ENCODE peak calls at places on chromosomes 12 and 14, in four cellular contexts. Q is right atrium auricular region, A is WERI-Rb-1, V is AG04450. J is an unnamed sample.

GRCh38 chr12:109358154-109358869 is 10.6 kb downstream of the MYO1H start:
- DNase-seq in Q (no peak), A (no peak), V (no peak), J (no peak)

GRCh38 chr14:76381817-76382494 is 6.0 kb downstream of the ESRRB start:
- DNase-seq in Q (no peak), A (no peak), V (no peak), J (no peak)

GRCh38 chr14:23356036-23356435 is 3.3 kb upstream of the SLC22A17 start:
- DNase-seq in Q (peak; percentile 40), A (no peak), V (no peak), J (no peak)

GRCh38 chr14:74524076-74524812 is 30.7 kb downstream of the ISCA2 start:
- DNase-seq in Q (no peak), A (no peak), V (no peak), J (no peak)

GRCh38 chr14:68649461-68650189 is 143.2 kb downstream of the ZFP36L1 start:
- DNase-seq in Q (no peak), A (no peak), V (no peak), J (peak; percentile 17)

GRCh38 chr12:4934651-4935050 is 24.9 kb downstream of the KCNA1 start:
- DNase-seq in Q (no peak), A (no peak), V (no peak), J (no peak)

GRCh38 chr14:101372894-101373640 is 188.2 kb upstream of the DIO3 start:
- DNase-seq in Q (no peak), A (no peak), V (no peak), J (no peak)

GRCh38 chr12:13090054-13090453 is 13.4 kb downstream of the GSG1 start:
- DNase-seq in Q (no peak), A (no peak), V (no peak), J (no peak)

GRCh38 chr12:45615268-45615667 is 114.2 kb upstream of the ARID2 start:
- DNase-seq in Q (no peak), A (no peak), V (peak; percentile 27), J (no peak)

GRCh38 chr12:94304566-94305061 is 155.1 kb downstream of the CEP83 start:
- DNase-seq in Q (no peak), A (no peak), V (peak; percentile 30), J (peak; percentile 89)

GRCh38 chr12:130504110-130504835 is 166.6 kb downstream of the PIWIL1 start:
- DNase-seq in Q (no peak), A (peak; percentile 63), V (no peak), J (no peak)

GRCh38 chr12:77837876-77838291 is 7.2 kb downstream of the NAV3 start:
- DNase-seq in Q (no peak), A (no peak), V (no peak), J (no peak)

GRCh38 chr12:3752096-3752709 is 706 bp downstream of the CRACR2A start:
- DNase-seq in Q (no peak), A (no peak), V (no peak), J (peak; percentile 45)

GRCh38 chr14:59362533-59362932 is 102.6 kb downstream of the GPR135 start:
- DNase-seq in Q (no peak), A (no peak), V (no peak), J (no peak)

GRCh38 chr12:31560516-31560915 is 30.4 kb downstream of the DENND5B start:
- DNase-seq in Q (no peak), A (no peak), V (no peak), J (no peak)

GRCh38 chr12:27542628-27543027 is 18.6 kb downstream of the PPFIBP1 start:
- DNase-seq in Q (no peak), A (no peak), V (peak; percentile 87), J (no peak)

GRCh38 chr14:71556730-71557129 is 375.5 kb upstream of the RGS6 start:
- DNase-seq in Q (no peak), A (no peak), V (no peak), J (no peak)

GRCh38 chr12:88167384-88167783 is 25.3 kb downstream of the TMTC3 start:
- DNase-seq in Q (no peak), A (no peak), V (no peak), J (no peak)

GRCh38 chr14:64673748-64674147 is 30.5 kb upstream of the PLEKHG3 start:
- DNase-seq in Q (no peak), A (no peak), V (no peak), J (no peak)

GRCh38 chr14:23709923-23710322 is 73.8 kb downstream of the DHRS2 start:
- DNase-seq in Q (no peak), A (no peak), V (no peak), J (no peak)

GRCh38 chr12:54357802-54358619 is 6.3 kb downstream of the GPR84 start:
- DNase-seq in Q (no peak), A (peak; percentile 76), V (no peak), J (peak; percentile 78)

GRCh38 chr12:65685514-65685913 is 138.8 kb upstream of the HMGA2 start:
- DNase-seq in Q (no peak), A (no peak), V (no peak), J (no peak)

GRCh38 chr14:45140661-45141187 is 5.0 kb downstream of the FANCM start:
- DNase-seq in Q (no peak), A (no peak), V (no peak), J (no peak)

GRCh38 chr14:94066089-94066676 is 14.8 kb downstream of the DDX24 start:
- DNase-seq in Q (no peak), A (no peak), V (no peak), J (peak; percentile 65)

GRCh38 chr14:68553326-68553725 is 239.5 kb downstream of the ZFP36L1 start:
- DNase-seq in Q (no peak), A (no peak), V (no peak), J (peak; percentile 25)

GRCh38 chr12:5587701-5588100 is 155.8 kb downstream of the NTF3 start:
- DNase-seq in Q (no peak), A (peak; percentile 89), V (no peak), J (peak; percentile 79)

GRCh38 chr14:105851716-105852377 is 325.5 kb downstream of the TMEM121 start:
- DNase-seq in Q (no peak), A (no peak), V (no peak), J (peak; percentile 24)

GRCh38 chr12:92603741-92604432 is 98.9 kb upstream of the PLEKHG7 start:
- DNase-seq in Q (no peak), A (no peak), V (no peak), J (no peak)

GRCh38 chr12:79373896-79374499 is 316.8 kb downstream of the PAWR start:
- DNase-seq in Q (no peak), A (peak; percentile 45), V (no peak), J (peak; percentile 90)

GRCh38 chr14:49408187-49408963 is 177.8 kb downstream of the RPS29 start:
- DNase-seq in Q (no peak), A (no peak), V (no peak), J (no peak)

GRCh38 chr14:58465425-58465824 is 37.9 kb downstream of the KIAA0586 start:
- DNase-seq in Q (no peak), A (no peak), V (peak; percentile 1), J (no peak)

GRCh38 chr14:99425272-99425681 is 55.4 kb downstream of the SETD3 start:
- DNase-seq in Q (no peak), A (peak; percentile 85), V (no peak), J (no peak)

GRCh38 chr12:110600254-110600653 is 13.7 kb upstream of the TCTN1 start:
- DNase-seq in Q (no peak), A (no peak), V (no peak), J (no peak)

GRCh38 chr14:101600336-101600890 is 39.1 kb downstream of the DIO3 start:
- DNase-seq in Q (peak; percentile 28), A (no peak), V (no peak), J (no peak)

GRCh38 chr14:80954771-80955299 is 586 bp upstream of the TSHR start:
- DNase-seq in Q (peak; percentile 82), A (peak; percentile 80), V (peak; percentile 42), J (peak; percentile 94)

GRCh38 chr14:97703006-97703760 is 906.0 kb downstream of the VRK1 start:
- DNase-seq in Q (no peak), A (no peak), V (no peak), J (peak; percentile 53)

GRCh38 chr14:103856105-103856504 is 8.7 kb upstream of the PPP1R13B start:
- DNase-seq in Q (no peak), A (peak; percentile 19), V (no peak), J (peak; percentile 75)

GRCh38 chr14:103854822-103855733 is 7.7 kb upstream of the PPP1R13B start:
- DNase-seq in Q (no peak), A (peak; percentile 83), V (no peak), J (peak; percentile 89)

GRCh38 chr14:103857256-103857655 is 9.9 kb upstream of the PPP1R13B start:
- DNase-seq in Q (no peak), A (no peak), V (no peak), J (no peak)

GRCh38 chr14:103854017-103854808 is 6.8 kb upstream of the PPP1R13B start:
- DNase-seq in Q (no peak), A (no peak), V (no peak), J (no peak)

DNA sequence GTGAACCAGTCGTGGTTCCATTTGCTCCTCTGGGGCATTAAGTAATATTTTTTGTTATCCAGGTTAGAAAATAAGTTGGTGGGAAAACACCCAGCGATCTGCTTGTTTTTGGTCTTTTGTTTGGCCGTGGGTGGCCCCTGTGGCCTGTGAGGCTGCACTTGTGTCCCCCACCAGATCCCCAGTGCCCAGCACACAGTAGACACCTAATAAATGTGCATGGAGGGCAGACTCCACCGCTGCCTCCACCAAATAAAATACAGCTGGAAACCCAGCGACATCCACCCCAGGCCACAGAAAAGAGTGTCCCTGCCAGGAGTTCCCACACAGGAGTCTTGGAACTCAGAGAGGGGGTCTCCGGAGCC is 8.3 kb upstream of the PPP1R13B start:
- DNase-seq in Q (no peak), A (no peak), V (no peak), J (no peak)
- H3K27ac ChIP-seq in Q (peak overlapping the region; percentile 53), A (peak overlapping the region; percentile 77), V (no peak overlapping the region), J (no peak overlapping the region)

DNA sequence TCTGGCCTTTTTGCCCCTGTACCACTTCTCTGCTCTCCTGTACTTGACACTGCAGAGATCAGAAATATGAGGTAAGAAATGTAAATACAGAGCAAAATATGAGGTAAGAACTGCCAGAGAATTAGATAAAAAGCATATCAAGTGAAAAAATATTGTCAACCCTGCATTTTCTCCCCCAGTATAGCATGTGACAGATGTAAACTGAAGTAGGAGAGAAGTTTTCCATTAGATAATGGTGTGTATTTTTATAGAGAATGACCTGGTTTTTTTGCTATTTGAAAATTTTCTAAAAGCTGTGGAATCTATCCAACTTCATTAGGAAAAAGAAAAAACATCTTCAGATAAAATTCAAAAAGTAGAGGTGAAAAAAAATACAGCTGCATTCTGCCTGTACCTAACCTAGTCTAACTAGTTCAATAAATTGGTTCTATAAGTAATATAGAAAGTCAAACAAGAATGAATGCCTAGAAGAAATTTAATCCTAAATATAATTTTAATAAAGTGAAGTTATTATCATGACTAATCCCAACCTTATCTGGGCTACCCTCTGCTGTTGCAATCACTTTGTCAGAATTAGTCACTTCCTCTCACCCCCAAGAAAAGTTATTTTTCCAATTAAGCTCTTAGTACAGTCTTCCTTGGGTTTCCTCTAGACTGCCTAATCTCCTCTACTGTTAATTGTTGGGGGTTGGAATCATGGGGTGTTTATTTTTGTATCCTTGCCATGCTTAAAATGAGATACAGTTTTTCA is 210.0 kb downstream of the RASSF9 start:
- DNase-seq in Q (no peak), A (no peak), V (peak; percentile 27), J (no peak)
- H3K27ac ChIP-seq in Q (peak overlapping the region; percentile 25), A (no peak overlapping the region), V (no peak overlapping the region), J (no peak overlapping the region)

DNA sequence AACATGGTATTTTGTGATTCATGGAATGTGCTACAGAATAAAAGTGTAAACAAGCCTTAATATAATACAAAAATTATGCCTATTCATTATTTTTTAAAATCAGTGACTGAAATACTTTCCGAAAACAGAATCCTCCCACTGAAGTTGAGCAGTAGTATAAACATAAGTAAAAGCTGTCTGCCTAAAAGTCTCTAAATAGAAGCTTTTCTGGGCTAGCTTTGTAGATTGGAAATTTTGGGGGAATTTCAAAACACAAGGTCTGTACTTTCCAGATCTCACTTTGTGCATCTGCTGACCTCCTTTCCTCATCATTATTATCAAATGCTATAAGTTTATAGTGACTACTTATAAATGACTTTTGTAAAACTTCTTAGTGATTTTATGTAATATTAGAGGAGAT is 80.4 kb upstream of the TRHDE start:
- DNase-seq in Q (no peak), A (no peak), V (no peak), J (no peak)
- H3K27ac ChIP-seq in Q (no peak overlapping the region), A (no peak overlapping the region), V (no peak overlapping the region), J (no peak overlapping the region)

GRCh38 chr14:89702151-89702936 is 252.2 kb downstream of the EFCAB11 start:
- DNase-seq in Q (no peak), A (no peak), V (peak; percentile 21), J (no peak)
- H3K27ac ChIP-seq in Q (peak overlapping the region; percentile 83), A (no peak overlapping the region), V (peak overlapping the region; percentile 73), J (no peak overlapping the region)

J was measured in endodermal cell.